ENCODE peak calls at places on chromosomes 7 and 10, in four cellular contexts. One of them, this sample, is unnamed.

GRCh38 chr7:6256709-6257535 is 15.5 kb downstream of the CYTH3 start:
- DNase-seq in bronchial epithelial cell: no peak
- DNase-seq in ovary: no peak
- DNase-seq in B cell: no peak
- DNase-seq in this sample: peak

GRCh38 chr10:71255817-71256660 is 43.7 kb downstream of the UNC5B start:
- DNase-seq in bronchial epithelial cell: peak
- DNase-seq in ovary: no peak
- DNase-seq in B cell: no peak
- DNase-seq in this sample: no peak

GRCh38 chr7:16318463-16318862 is 102.9 kb downstream of the CRPPA start:
- DNase-seq in bronchial epithelial cell: no peak
- DNase-seq in ovary: no peak
- DNase-seq in B cell: no peak
- DNase-seq in this sample: no peak

GRCh38 chr10:97539523-97540200 is 32.9 kb upstream of the ANKRD2 start:
- DNase-seq in bronchial epithelial cell: no peak
- DNase-seq in ovary: peak
- DNase-seq in B cell: no peak
- DNase-seq in this sample: no peak

GRCh38 chr10:117960345-117960744 is 86.4 kb downstream of the RAB11FIP2 start:
- DNase-seq in bronchial epithelial cell: peak
- DNase-seq in ovary: no peak
- DNase-seq in B cell: no peak
- DNase-seq in this sample: no peak

GRCh38 chr7:82221152-82221674 is 222.4 kb downstream of the CACNA2D1 start:
- DNase-seq in bronchial epithelial cell: no peak
- DNase-seq in ovary: no peak
- DNase-seq in B cell: no peak
- DNase-seq in this sample: no peak

GRCh38 chr10:75019360-75019759 is 92.1 kb upstream of the SAMD8 start:
- DNase-seq in bronchial epithelial cell: peak
- DNase-seq in ovary: no peak
- DNase-seq in B cell: peak
- DNase-seq in this sample: no peak

GRCh38 chr7:8133955-8134733 is 127.8 kb downstream of the ICA1 start:
- DNase-seq in bronchial epithelial cell: peak
- DNase-seq in ovary: no peak
- DNase-seq in B cell: no peak
- DNase-seq in this sample: peak

GRCh38 chr7:101173752-101174244 is 6.3 kb downstream of the NAT16 start:
- DNase-seq in bronchial epithelial cell: peak
- DNase-seq in ovary: no peak
- DNase-seq in B cell: no peak
- DNase-seq in this sample: peak

DNA sequence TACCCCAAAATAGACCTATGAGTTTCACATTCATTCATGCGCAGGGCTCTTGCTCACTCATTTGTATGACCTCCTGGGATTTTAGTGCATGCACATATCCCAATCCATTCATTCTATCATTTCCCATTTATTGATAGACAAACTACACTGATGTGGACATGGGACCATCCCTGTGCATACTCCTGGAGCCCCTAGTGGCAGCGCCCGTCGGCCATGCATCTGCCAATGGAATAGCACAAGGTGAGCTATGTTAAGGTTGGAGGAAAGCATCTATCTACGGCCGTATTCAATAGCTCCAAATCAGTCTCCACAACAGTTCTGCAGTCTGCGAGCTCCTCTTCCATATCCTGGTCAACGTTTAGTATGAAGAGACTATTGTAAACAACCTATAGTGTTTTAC is 31.7 kb upstream of the FIGNL1 start:
- DNase-seq in bronchial epithelial cell: no peak
- DNase-seq in ovary: no peak
- DNase-seq in B cell: no peak
- DNase-seq in this sample: no peak
- TF ChIP-seq CTCF in bronchial epithelial cell: no peak
- TF ChIP-seq CTCF in ovary: no peak
- TF ChIP-seq CTCF in B cell: no peak
- TF ChIP-seq CTCF in this sample: no peak

DNA sequence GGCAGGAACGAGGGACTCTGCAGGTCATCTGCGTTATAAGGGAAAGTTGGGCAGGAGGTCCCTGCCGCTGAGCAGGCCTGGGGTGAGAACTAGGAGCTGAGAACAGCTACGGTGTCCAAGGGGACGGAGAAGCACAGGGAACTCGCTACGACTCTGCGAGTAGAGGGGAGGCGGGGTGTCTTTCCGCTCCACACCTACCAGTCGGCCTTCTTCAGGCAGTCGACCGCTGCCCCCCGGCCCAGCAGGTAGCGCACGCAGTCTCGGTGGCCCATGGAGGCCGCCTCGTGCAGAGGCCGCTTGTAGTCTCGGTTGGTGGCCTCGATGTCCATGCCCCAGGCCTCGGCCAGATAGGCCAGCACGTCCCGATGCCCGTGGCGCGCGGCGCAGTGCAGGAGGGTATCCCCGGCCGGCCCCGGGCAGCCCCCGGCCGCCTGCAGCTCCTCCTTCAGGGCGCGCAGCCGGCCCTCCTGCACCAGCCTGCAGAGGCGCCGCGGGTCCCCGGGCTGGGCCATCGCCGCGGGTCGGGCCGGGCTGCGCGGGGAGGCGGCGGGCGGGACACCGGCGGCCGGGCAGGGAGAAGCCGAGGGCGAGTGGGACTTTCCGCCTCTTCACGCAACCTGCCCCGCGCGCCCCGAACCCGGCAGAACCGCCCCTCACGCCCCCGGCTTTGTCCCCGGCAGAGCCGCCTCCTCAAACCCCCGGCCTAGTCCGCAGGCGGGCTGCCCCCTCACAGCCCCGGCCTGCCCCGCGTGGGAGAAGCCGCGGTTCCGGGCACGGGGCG is 660 bp downstream of the ANKRD16 start:
- DNase-seq in bronchial epithelial cell: peak
- DNase-seq in ovary: no peak
- DNase-seq in B cell: peak
- DNase-seq in this sample: peak
- TF ChIP-seq CTCF in bronchial epithelial cell: no peak
- TF ChIP-seq CTCF in ovary: no peak
- TF ChIP-seq CTCF in B cell: no peak
- TF ChIP-seq CTCF in this sample: peak

DNA sequence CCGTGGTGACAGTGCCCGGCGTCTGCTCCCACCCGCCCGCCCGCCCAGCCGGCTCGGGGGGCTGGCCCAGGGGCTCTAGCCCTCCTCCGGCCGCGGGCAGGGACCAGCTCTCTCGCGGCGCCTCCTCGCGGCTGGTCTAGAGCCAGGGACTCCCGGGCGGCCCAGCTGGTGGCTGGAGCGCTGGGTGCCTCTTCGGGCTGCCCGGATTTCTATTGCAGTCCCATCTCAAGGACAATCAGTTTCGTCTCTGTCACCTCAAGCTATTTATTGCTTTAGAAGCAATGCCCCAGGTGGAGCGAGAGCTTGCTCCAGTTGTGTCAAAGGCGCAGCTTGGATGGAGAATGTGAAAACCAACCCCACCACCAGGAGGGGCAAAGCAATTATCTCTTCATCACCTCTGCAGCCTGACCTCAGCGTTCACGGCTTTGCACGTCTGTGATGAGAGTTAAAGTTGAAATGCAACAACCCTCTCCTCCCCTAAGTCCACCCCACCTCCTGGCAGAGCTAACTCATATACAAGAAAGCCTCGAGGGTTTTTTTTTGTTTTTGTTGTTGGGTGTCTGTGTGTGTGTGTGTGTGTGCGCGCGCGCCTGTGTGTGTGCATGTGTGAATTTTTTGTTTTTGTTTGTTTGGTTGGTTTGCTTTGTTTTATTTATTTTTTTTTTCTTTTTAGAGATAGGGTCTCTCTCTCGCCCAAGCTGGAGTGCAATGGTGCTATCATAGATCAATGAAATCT is at the start of gene ITGA8:
- DNase-seq in bronchial epithelial cell: no peak
- DNase-seq in ovary: peak
- DNase-seq in B cell: no peak
- DNase-seq in this sample: peak
- TF ChIP-seq CTCF in bronchial epithelial cell: peak
- TF ChIP-seq CTCF in ovary: peak
- TF ChIP-seq CTCF in B cell: no peak
- TF ChIP-seq CTCF in this sample: peak

DNA sequence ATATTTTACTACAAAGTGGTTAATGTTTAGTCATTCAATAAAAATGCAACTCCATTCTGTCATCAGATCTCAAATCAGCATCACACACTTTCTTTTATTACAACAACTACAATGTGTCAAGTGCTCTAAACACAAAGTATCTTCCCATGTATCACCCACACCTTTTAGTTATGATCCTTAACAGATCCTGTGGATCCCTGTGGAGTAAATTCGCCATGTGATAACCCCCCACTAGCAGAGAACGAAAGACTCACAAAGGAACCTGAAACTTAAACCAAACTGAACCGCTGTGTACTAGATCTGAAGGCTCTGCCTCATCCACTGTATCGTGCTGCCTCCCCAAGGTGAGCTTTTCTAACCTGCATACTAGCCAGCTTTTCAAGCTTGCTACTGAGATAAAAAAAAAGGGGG is 1.8 kb downstream of the DPY19L1 start:
- DNase-seq in bronchial epithelial cell: peak
- DNase-seq in ovary: no peak
- DNase-seq in B cell: peak
- DNase-seq in this sample: peak
- TF ChIP-seq CTCF in bronchial epithelial cell: peak
- TF ChIP-seq CTCF in ovary: no peak
- TF ChIP-seq CTCF in B cell: no peak
- TF ChIP-seq CTCF in this sample: peak

GRCh38 chr10:73591935-73592699 is 975 bp upstream of the USP54 start:
- DNase-seq in bronchial epithelial cell: peak
- DNase-seq in ovary: no peak
- DNase-seq in B cell: peak
- DNase-seq in this sample: peak
- TF ChIP-seq CTCF in bronchial epithelial cell: no peak
- TF ChIP-seq CTCF in ovary: no peak
- TF ChIP-seq CTCF in B cell: no peak
- TF ChIP-seq CTCF in this sample: no peak

DNA sequence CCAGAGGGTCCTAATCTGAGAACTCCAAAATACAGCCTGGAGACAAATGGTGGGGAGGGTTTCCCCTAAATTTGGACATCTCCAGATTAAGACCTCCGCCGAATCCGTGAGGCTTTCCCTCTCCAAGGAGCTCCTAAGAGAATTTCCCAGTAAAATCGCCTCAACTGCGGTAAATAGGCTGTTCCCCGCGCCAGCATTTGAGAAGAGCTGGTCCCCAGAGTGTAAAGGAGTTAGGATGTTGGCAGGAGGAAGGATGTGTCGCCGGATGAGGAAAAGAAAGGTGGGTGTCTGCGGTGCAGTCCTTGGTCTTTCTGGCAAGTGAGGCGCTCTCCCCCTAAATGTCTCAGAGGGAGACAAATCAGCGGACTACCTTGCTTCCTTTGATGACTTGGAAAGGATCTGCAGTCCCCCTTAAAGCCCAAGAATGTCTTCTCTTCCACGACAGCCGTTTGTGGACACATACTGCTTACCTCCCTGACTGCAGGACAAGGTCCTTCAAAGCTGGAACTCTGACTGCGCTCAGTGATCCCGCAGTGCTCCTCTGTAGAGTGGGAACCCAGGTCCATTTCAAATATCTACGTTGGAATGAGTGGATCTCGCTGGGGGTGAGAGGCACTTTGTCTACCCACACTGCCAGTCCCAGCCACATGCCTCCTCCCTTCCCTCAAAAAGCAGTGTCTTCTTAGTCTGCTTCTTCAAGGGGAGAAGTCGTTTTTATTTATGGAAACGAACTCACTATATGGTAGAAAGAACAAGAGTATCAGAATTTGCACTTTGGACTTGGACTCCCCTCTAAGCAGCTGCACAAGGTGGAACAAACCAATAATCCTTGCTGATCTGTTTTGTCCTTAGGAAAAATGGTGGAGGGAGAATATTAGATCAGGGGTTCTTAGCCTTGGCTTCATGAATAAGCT is 1.0 kb upstream of the DLG5 start:
- DNase-seq in bronchial epithelial cell: no peak
- DNase-seq in ovary: no peak
- DNase-seq in B cell: no peak
- DNase-seq in this sample: no peak
- TF ChIP-seq CTCF in bronchial epithelial cell: no peak
- TF ChIP-seq CTCF in ovary: no peak
- TF ChIP-seq CTCF in B cell: no peak
- TF ChIP-seq CTCF in this sample: no peak

GRCh38 chr10:14699482-14699881 is 75.2 kb downstream of the FAM107B start:
- DNase-seq in bronchial epithelial cell: no peak
- DNase-seq in ovary: no peak
- DNase-seq in B cell: no peak
- DNase-seq in this sample: no peak
- TF ChIP-seq CTCF in bronchial epithelial cell: no peak
- TF ChIP-seq CTCF in ovary: no peak
- TF ChIP-seq CTCF in B cell: no peak
- TF ChIP-seq CTCF in this sample: no peak